ENCODE peak calls at places on chromosome 19, in eight cellular contexts. One of them, this sample, is unnamed.
A peak's percentile ranks its signal among the peaks of the same experiment; 100 is the strongest.

GRCh38 chr19:2488942-2489731 is 13.2 kb downstream of the GADD45B start:
- DNase-seq in IMR-90: no peak
- DNase-seq in mammary epithelial cell: no peak
- DNase-seq in OCI-LY7: peak; percentile 68
- DNase-seq in H9: no peak
- DNase-seq in K562: no peak
- DNase-seq in mesendoderm: peak; percentile 45
- DNase-seq in DND-41: no peak
- DNase-seq in this sample: peak; percentile 80

GRCh38 chr19:48975947-48976847 is 11.1 kb downstream of the FTL start:
- DNase-seq in IMR-90: no peak
- DNase-seq in mammary epithelial cell: no peak
- DNase-seq in OCI-LY7: peak; percentile 70
- DNase-seq in H9: no peak
- DNase-seq in K562: peak; percentile 65
- DNase-seq in mesendoderm: peak; percentile 75
- DNase-seq in DND-41: peak; percentile 64
- DNase-seq in this sample: peak; percentile 88

GRCh38 chr19:18097993-18098890 is 664 bp downstream of the MAST3 start:
- DNase-seq in IMR-90: no peak
- DNase-seq in mammary epithelial cell: no peak
- DNase-seq in OCI-LY7: peak; percentile 41
- DNase-seq in H9: no peak
- DNase-seq in K562: no peak
- DNase-seq in mesendoderm: no peak
- DNase-seq in DND-41: no peak
- DNase-seq in this sample: peak; percentile 62

GRCh38 chr19:3375221-3376088 is 9.1 kb downstream of the NFIC start:
- DNase-seq in IMR-90: peak; percentile 70
- DNase-seq in mammary epithelial cell: no peak
- DNase-seq in OCI-LY7: no peak
- DNase-seq in H9: no peak
- DNase-seq in K562: peak; percentile 79
- DNase-seq in mesendoderm: no peak
- DNase-seq in DND-41: no peak
- DNase-seq in this sample: no peak

GRCh38 chr19:27860309-27860934 is 1352.5 kb downstream of the UQCRFS1 start:
- DNase-seq in IMR-90: no peak
- DNase-seq in mammary epithelial cell: peak; percentile 44
- DNase-seq in OCI-LY7: no peak
- DNase-seq in H9: no peak
- DNase-seq in K562: no peak
- DNase-seq in mesendoderm: no peak
- DNase-seq in DND-41: no peak
- DNase-seq in this sample: no peak

GRCh38 chr19:12792048-12792852 is 964 bp downstream of the JUNB start:
- DNase-seq in IMR-90: peak; percentile 55
- DNase-seq in mammary epithelial cell: peak; percentile 62
- DNase-seq in OCI-LY7: peak; percentile 91
- DNase-seq in H9: peak; percentile 84
- DNase-seq in K562: peak; percentile 45
- DNase-seq in mesendoderm: peak; percentile 84
- DNase-seq in DND-41: peak; percentile 88
- DNase-seq in this sample: peak; percentile 95

GRCh38 chr19:10019246-10019645 is 6.0 kb downstream of the RDH8 start:
- DNase-seq in IMR-90: no peak
- DNase-seq in mammary epithelial cell: no peak
- DNase-seq in OCI-LY7: no peak
- DNase-seq in H9: no peak
- DNase-seq in K562: no peak
- DNase-seq in mesendoderm: no peak
- DNase-seq in DND-41: no peak
- DNase-seq in this sample: no peak

GRCh38 chr19:19420570-19421301 is 15.3 kb downstream of the GATAD2A start:
- DNase-seq in IMR-90: no peak
- DNase-seq in mammary epithelial cell: no peak
- DNase-seq in OCI-LY7: no peak
- DNase-seq in H9: no peak
- DNase-seq in K562: no peak
- DNase-seq in mesendoderm: no peak
- DNase-seq in DND-41: no peak
- DNase-seq in this sample: peak; percentile 56

GRCh38 chr19:11848594-11849263 is at the start of gene ZNF439:
- DNase-seq in IMR-90: peak; percentile 71
- DNase-seq in mammary epithelial cell: peak; percentile 12
- DNase-seq in OCI-LY7: peak; percentile 97
- DNase-seq in H9: peak; percentile 37
- DNase-seq in K562: peak; percentile 38
- DNase-seq in mesendoderm: peak; percentile 68
- DNase-seq in DND-41: peak; percentile 97
- DNase-seq in this sample: peak; percentile 98

GRCh38 chr19:13637664-13638063 is 126.7 kb upstream of the MRI1 start:
- DNase-seq in IMR-90: peak; percentile 88
- DNase-seq in mammary epithelial cell: peak; percentile 61
- DNase-seq in OCI-LY7: no peak
- DNase-seq in H9: no peak
- DNase-seq in K562: no peak
- DNase-seq in mesendoderm: no peak
- DNase-seq in DND-41: no peak
- DNase-seq in this sample: peak; percentile 40

GRCh38 chr19:55526216-55527196 is 10.4 kb downstream of the SBK2 start:
- DNase-seq in IMR-90: peak; percentile 87
- DNase-seq in mammary epithelial cell: no peak
- DNase-seq in OCI-LY7: no peak
- DNase-seq in H9: no peak
- DNase-seq in K562: no peak
- DNase-seq in mesendoderm: peak; percentile 79
- DNase-seq in DND-41: no peak
- DNase-seq in this sample: no peak

GRCh38 chr19:12913871-12914690 is 5.0 kb downstream of the SYCE2 start:
- DNase-seq in IMR-90: no peak
- DNase-seq in mammary epithelial cell: no peak
- DNase-seq in OCI-LY7: peak; percentile 19
- DNase-seq in H9: no peak
- DNase-seq in K562: no peak
- DNase-seq in mesendoderm: peak; percentile 59
- DNase-seq in DND-41: peak; percentile 74
- DNase-seq in this sample: no peak

GRCh38 chr19:31319465-31319864 is 29.8 kb downstream of the TSHZ3 start:
- DNase-seq in IMR-90: no peak
- DNase-seq in mammary epithelial cell: no peak
- DNase-seq in OCI-LY7: no peak
- DNase-seq in H9: no peak
- DNase-seq in K562: no peak
- DNase-seq in mesendoderm: peak; percentile 62
- DNase-seq in DND-41: no peak
- DNase-seq in this sample: no peak

GRCh38 chr19:57559008-57559403 is 657 bp downstream of the ZNF550 start:
- DNase-seq in IMR-90: no peak
- DNase-seq in mammary epithelial cell: peak; percentile 30
- DNase-seq in OCI-LY7: peak; percentile 14
- DNase-seq in H9: peak; percentile 30
- DNase-seq in K562: peak; percentile 37
- DNase-seq in mesendoderm: peak; percentile 56
- DNase-seq in DND-41: peak; percentile 45
- DNase-seq in this sample: peak; percentile 61

DNA sequence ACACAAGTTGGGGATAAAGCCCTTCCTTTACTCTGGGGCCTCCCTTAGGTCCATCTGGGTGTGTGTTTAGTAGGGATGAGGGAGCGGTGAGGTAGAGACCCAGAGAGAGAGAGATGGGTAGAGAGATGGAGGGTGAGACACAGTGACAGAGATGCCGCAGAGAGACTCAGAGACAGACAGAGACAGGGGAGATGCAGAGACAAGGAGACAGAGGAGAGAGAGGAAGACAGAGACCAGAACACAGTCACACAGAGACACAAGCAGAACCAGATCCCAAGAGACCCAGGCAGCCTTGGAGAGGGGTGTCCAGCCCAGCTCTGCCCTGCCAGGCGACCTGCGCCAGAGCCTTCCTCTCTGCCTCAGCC is 2.4 kb downstream of the KLK1 start:
- DNase-seq in IMR-90: no peak
- DNase-seq in mammary epithelial cell: no peak
- DNase-seq in OCI-LY7: no peak
- DNase-seq in H9: no peak
- DNase-seq in K562: no peak
- DNase-seq in mesendoderm: no peak
- DNase-seq in DND-41: no peak
- DNase-seq in this sample: no peak
- H3K4me2 ChIP-seq in IMR-90: no peak overlapping the region
- H3K4me2 ChIP-seq in mammary epithelial cell: peak overlapping the region; percentile 64
- H3K4me2 ChIP-seq in OCI-LY7: peak overlapping the region; percentile 44
- H3K4me2 ChIP-seq in H9: peak overlapping the region; percentile 92
- H3K4me2 ChIP-seq in K562: peak overlapping the region; percentile 70
- H3K4me2 ChIP-seq in mesendoderm: no peak overlapping the region
- H3K4me2 ChIP-seq in DND-41: peak overlapping the region; percentile 17
- H3K4me2 ChIP-seq in this sample: peak overlapping the region; percentile 9

GRCh38 chr19:42143341-42144234 is 11.3 kb upstream of the POU2F2 start:
- DNase-seq in IMR-90: peak; percentile 30
- DNase-seq in mammary epithelial cell: peak; percentile 24
- DNase-seq in OCI-LY7: no peak
- DNase-seq in H9: peak; percentile 73
- DNase-seq in K562: peak; percentile 32
- DNase-seq in mesendoderm: peak; percentile 73
- DNase-seq in DND-41: peak; percentile 60
- DNase-seq in this sample: peak; percentile 49

GRCh38 chr19:42134671-42135070 is 2.4 kb upstream of the POU2F2 start:
- DNase-seq in IMR-90: no peak
- DNase-seq in mammary epithelial cell: no peak
- DNase-seq in OCI-LY7: no peak
- DNase-seq in H9: no peak
- DNase-seq in K562: no peak
- DNase-seq in mesendoderm: no peak
- DNase-seq in DND-41: no peak
- DNase-seq in this sample: no peak

GRCh38 chr19:42135836-42136235 is 3.6 kb upstream of the POU2F2 start:
- DNase-seq in IMR-90: no peak
- DNase-seq in mammary epithelial cell: no peak
- DNase-seq in OCI-LY7: peak; percentile 60
- DNase-seq in H9: no peak
- DNase-seq in K562: no peak
- DNase-seq in mesendoderm: no peak
- DNase-seq in DND-41: no peak
- DNase-seq in this sample: no peak

GRCh38 chr19:42140125-42140754 is 8.0 kb upstream of the POU2F2 start:
- DNase-seq in IMR-90: peak; percentile 72
- DNase-seq in mammary epithelial cell: peak; percentile 39
- DNase-seq in OCI-LY7: peak; percentile 25
- DNase-seq in H9: peak; percentile 90
- DNase-seq in K562: peak; percentile 48
- DNase-seq in mesendoderm: peak; percentile 88
- DNase-seq in DND-41: peak; percentile 77
- DNase-seq in this sample: peak; percentile 44
- H3K4me1 ChIP-seq in IMR-90: no peaks in the 10 kb centered on the region
- H3K4me1 ChIP-seq in mammary epithelial cell: no peaks in the 10 kb centered on the region
- H3K4me1 ChIP-seq in OCI-LY7: peaks cover 16% of the 10 kb centered on the region
- H3K4me1 ChIP-seq in H9: no peaks in the 10 kb centered on the region
- H3K4me1 ChIP-seq in K562: no peaks in the 10 kb centered on the region
- H3K4me1 ChIP-seq in mesendoderm: no peaks in the 10 kb centered on the region
- H3K4me1 ChIP-seq in DND-41: peaks cover 8% of the 10 kb centered on the region
- H3K4me1 ChIP-seq in this sample: peaks cover 14% of the 10 kb centered on the region

GRCh38 chr19:15584095-15584494 is 30.9 kb upstream of the CYP4F8 start:
- DNase-seq in IMR-90: no peak
- DNase-seq in mammary epithelial cell: no peak
- DNase-seq in OCI-LY7: no peak
- DNase-seq in H9: no peak
- DNase-seq in K562: no peak
- DNase-seq in mesendoderm: no peak
- DNase-seq in DND-41: no peak
- DNase-seq in this sample: no peak
- H3K4me2 ChIP-seq in IMR-90: no peak overlapping the region
- H3K4me2 ChIP-seq in mammary epithelial cell: peak overlapping the region; percentile 56
- H3K4me2 ChIP-seq in OCI-LY7: no peak overlapping the region
- H3K4me2 ChIP-seq in H9: no peak overlapping the region
- H3K4me2 ChIP-seq in K562: no peak overlapping the region
- H3K4me2 ChIP-seq in mesendoderm: no peak overlapping the region
- H3K4me2 ChIP-seq in DND-41: no peak overlapping the region
- H3K4me2 ChIP-seq in this sample: no peak overlapping the region

GRCh38 chr19:7863157-7863970 is 10.8 kb downstream of the PRR36 start:
- DNase-seq in IMR-90: no peak
- DNase-seq in mammary epithelial cell: no peak
- DNase-seq in OCI-LY7: no peak
- DNase-seq in H9: peak; percentile 77
- DNase-seq in K562: no peak
- DNase-seq in mesendoderm: peak; percentile 57
- DNase-seq in DND-41: no peak
- DNase-seq in this sample: no peak
- H3K4me1 ChIP-seq in IMR-90: peaks cover 4% of the 10 kb centered on the region
- H3K4me1 ChIP-seq in mammary epithelial cell: peaks cover 12% of the 10 kb centered on the region
- H3K4me1 ChIP-seq in OCI-LY7: peaks cover 13% of the 10 kb centered on the region
- H3K4me1 ChIP-seq in H9: no peaks in the 10 kb centered on the region
- H3K4me1 ChIP-seq in K562: peaks cover 83% of the 10 kb centered on the region
- H3K4me1 ChIP-seq in mesendoderm: peaks cover 2% of the 10 kb centered on the region
- H3K4me1 ChIP-seq in DND-41: peaks cover 3% of the 10 kb centered on the region
- H3K4me1 ChIP-seq in this sample: no peaks in the 10 kb centered on the region

DNA sequence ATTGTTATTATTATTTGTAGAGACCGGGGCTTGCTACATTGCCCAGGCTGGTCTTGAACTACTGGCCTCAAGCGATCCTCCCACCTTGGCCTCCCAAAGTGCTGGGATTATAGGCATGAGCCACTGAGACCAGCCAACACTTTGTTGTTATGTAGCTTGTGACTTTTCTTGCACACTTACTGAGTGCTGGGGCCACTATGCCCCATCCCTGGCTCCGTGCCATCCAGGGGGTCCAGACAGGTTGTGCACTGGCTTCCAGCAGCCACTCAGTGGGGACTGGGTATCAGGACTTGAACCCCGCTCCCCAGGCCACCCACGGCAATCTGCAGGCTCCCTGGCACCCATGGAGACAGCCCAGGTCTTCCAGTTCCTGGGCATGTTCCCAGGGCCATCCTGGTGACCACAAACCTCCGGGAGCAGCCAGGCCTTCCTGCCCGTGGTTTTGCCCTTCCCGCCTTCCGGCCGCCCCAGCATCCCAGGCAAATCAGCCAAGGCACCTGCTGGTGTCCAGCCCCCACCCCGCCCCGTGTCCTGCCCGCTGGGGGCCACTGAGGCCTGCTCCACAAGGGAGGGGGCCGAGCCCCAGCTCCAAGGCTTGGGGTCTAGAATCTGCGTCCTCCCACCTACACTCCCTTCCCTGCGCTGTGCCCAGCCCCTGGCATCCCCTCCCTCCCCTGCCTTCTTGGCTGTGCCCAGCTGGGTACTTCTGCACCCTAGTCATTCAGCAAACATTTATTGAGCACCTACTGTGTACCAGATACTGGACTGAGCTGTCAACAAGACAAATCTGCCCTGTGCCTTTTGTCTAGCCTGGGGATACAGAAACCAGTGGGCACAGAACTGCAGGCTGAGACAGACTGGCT is 23.7 kb upstream of the SEMA6B start:
- DNase-seq in IMR-90: no peak
- DNase-seq in mammary epithelial cell: peak; percentile 24
- DNase-seq in OCI-LY7: no peak
- DNase-seq in H9: no peak
- DNase-seq in K562: no peak
- DNase-seq in mesendoderm: no peak
- DNase-seq in DND-41: no peak
- DNase-seq in this sample: no peak
- H3K4me2 ChIP-seq in IMR-90: no peak overlapping the region
- H3K4me2 ChIP-seq in mammary epithelial cell: no peak overlapping the region
- H3K4me2 ChIP-seq in OCI-LY7: no peak overlapping the region
- H3K4me2 ChIP-seq in H9: no peak overlapping the region
- H3K4me2 ChIP-seq in K562: no peak overlapping the region
- H3K4me2 ChIP-seq in mesendoderm: no peak overlapping the region
- H3K4me2 ChIP-seq in DND-41: no peak overlapping the region
- H3K4me2 ChIP-seq in this sample: no peak overlapping the region

This sample was measured in Karpas-422.